ENCODE peak calls at places on chromosomes 2 and 18, in six cellular contexts. S is K562, B is uterus, O is upper lobe of left lung, X is psoas muscle, W is lung. I is an unnamed sample.
A peak's percentile ranks its signal among the peaks of the same experiment; 100 is the strongest.

GRCh38 chr2:150663143-150663542 is 175.7 kb upstream of the RND3 start:
- DNase-seq in S (no peak), B (no peak), O (no peak), X (no peak), W (no peak), I (no peak)

GRCh38 chr2:180385601-180386201 is 378.6 kb upstream of the CWC22 start:
- DNase-seq in S (no peak), B (no peak), O (no peak), X (no peak), W (no peak), I (no peak)

GRCh38 chr18:36572135-36572856 is 256.5 kb downstream of the TPGS2 start:
- DNase-seq in S (no peak), B (no peak), O (no peak), X (no peak), W (no peak), I (no peak)

GRCh38 chr2:60520917-60521539 is 32.4 kb downstream of the BCL11A start:
- DNase-seq in S (no peak), B (no peak), O (peak; percentile 16), X (no peak), W (no peak), I (no peak)

GRCh38 chr2:237509905-237510304 is 22.9 kb downstream of the MLPH start:
- DNase-seq in S (no peak), B (no peak), O (no peak), X (no peak), W (no peak), I (no peak)

GRCh38 chr2:180056367-180057118 is 49.4 kb upstream of the CWC22 start:
- DNase-seq in S (no peak), B (no peak), O (no peak), X (no peak), W (no peak), I (no peak)

GRCh38 chr2:215711484-215712034 is 275.7 kb upstream of the FN1 start:
- DNase-seq in S (no peak), B (no peak), O (no peak), X (no peak), W (no peak), I (no peak)

GRCh38 chr18:25350561-25351201 is 1.3 kb downstream of the ZNF521 start:
- DNase-seq in S (no peak), B (peak; percentile 69), O (peak; percentile 88), X (peak; percentile 75), W (no peak), I (peak; percentile 19)

GRCh38 chr2:224836263-224836662 is 120.1 kb upstream of the CCDC195 start:
- DNase-seq in S (no peak), B (no peak), O (no peak), X (no peak), W (no peak), I (no peak)

GRCh38 chr2:190470256-190470826 is 62.2 kb downstream of the MFSD6 start:
- DNase-seq in S (no peak), B (no peak), O (no peak), X (no peak), W (no peak), I (no peak)

GRCh38 chr2:102251042-102251848 is 60.1 kb upstream of the IL1RL1 start:
- DNase-seq in S (peak; percentile 34), B (peak; percentile 45), O (peak; percentile 92), X (peak; percentile 80), W (peak; percentile 55), I (peak; percentile 59)

GRCh38 chr2:234579231-234579962 is 82.5 kb upstream of the ARL4C start:
- DNase-seq in S (no peak), B (no peak), O (no peak), X (no peak), W (no peak), I (no peak)

GRCh38 chr2:2846379-2847130 is 515.5 kb upstream of the MYT1L start:
- DNase-seq in S (no peak), B (no peak), O (peak; percentile 51), X (peak; percentile 86), W (peak; percentile 33), I (no peak)

GRCh38 chr2:172230301-172230700 is 127.6 kb upstream of the DLX2 start:
- DNase-seq in S (no peak), B (no peak), O (no peak), X (no peak), W (no peak), I (no peak)

GRCh38 chr2:1363367-1363766 is 49.9 kb upstream of the TPO start:
- DNase-seq in S (no peak), B (no peak), O (no peak), X (no peak), W (no peak), I (no peak)

GRCh38 chr2:152171733-152172132 is 3.8 kb downstream of the STAM2 start:
- DNase-seq in S (no peak), B (no peak), O (no peak), X (no peak), W (no peak), I (no peak)

GRCh38 chr2:101850450-101850849 is 141.3 kb upstream of the IL1R2 start:
- DNase-seq in S (no peak), B (no peak), O (no peak), X (no peak), W (no peak), I (no peak)

DNA sequence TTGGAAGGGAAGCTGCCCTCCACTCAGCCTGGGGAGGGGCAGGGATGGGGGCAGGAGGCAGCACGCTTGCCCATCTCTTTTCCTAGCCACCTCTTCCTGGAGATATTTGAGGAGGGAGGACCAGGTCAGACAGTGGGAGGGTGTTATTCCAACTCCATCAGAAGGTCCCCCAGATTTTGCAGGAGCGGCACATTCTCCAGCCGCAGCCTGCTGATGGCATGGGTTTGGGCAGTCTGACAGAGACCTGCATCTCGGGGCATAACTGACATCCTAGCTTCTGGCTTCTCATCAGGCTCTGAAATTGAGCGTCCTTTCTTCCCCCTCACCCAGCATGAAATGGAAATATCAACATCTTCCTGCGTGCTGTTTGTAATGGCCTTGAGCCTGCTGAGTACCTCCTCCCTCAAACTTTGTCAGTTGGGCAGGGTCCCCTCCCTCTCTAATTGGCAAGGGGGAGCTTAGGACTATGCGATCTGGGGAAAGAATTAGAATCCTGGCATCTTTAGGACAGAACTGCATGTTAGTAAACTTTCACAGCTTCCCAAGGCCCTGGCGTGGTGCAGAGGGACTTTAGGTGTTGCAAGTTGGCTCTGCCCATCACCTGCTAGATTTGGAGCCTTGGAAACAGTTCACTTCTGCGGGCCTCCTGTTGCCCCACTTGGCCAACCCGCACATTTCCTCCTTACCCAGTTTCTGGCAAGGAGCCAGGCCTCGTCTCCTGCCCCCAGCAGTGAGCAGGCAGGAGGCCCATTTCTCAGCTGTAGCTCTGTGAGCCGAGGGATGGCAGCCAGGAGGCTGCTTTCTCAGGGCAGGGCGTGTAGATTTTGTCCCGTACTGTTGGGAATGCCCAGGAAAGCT is 2.2 kb downstream of the ITM2C start:
- DNase-seq in S (no peak), B (no peak), O (no peak), X (peak; percentile 64), W (no peak), I (no peak)
- TF ChIP-seq CTCF in S (no peak), B (no peak), O (no peak), X (no peak), W (no peak), I (no peak)

GRCh38 chr2:137654046-137654445 is 310.2 kb upstream of the HNMT start:
- DNase-seq in S (no peak), B (no peak), O (no peak), X (no peak), W (no peak), I (no peak)

GRCh38 chr2:137658433-137658832 is 305.8 kb upstream of the HNMT start:
- DNase-seq in S (no peak), B (no peak), O (no peak), X (no peak), W (no peak), I (no peak)

GRCh38 chr2:137655812-137656211 is 308.5 kb upstream of the HNMT start:
- DNase-seq in S (no peak), B (no peak), O (no peak), X (no peak), W (no peak), I (no peak)

DNA sequence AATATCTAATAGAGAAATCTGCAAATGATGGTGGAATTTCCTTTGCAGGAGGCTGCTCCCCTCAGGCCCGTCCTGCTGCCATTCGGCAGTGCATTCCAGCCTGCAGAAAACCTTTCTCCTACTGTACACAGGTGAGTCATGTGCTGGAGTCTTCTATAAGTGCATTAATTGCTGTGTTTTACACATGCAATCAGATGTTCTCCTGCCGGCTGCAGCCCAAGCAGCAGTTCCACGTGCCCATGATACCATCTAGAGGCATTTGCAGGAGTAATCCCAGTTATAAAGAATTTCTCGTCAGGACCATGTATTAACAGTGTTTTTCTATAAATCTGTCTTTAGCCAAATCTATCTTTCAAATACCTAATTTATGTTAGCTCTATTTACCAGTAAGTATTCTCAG is 304.7 kb upstream of the HNMT start:
- DNase-seq in S (no peak), B (no peak), O (no peak), X (no peak), W (no peak), I (no peak)
- TF ChIP-seq CTCF in S (no peak), B (no peak), O (no peak), X (no peak), W (no peak), I (no peak)

GRCh38 chr2:36352711-36353110 is 2.9 kb upstream of the CRIM1 start:
- DNase-seq in S (no peak), B (no peak), O (no peak), X (no peak), W (no peak), I (no peak)
- TF ChIP-seq CTCF in S (no peak), B (no peak), O (no peak), X (peak; percentile 17), W (no peak), I (no peak)

GRCh38 chr2:35871672-35872071 is 483.9 kb upstream of the CRIM1 start:
- DNase-seq in S (no peak), B (no peak), O (no peak), X (no peak), W (no peak), I (no peak)
- TF ChIP-seq CTCF in S (no peak), B (no peak), O (no peak), X (no peak), W (no peak), I (no peak)

GRCh38 chr2:239157766-239158165 is 243.1 kb downstream of the HDAC4 start:
- DNase-seq in S (peak; percentile 58), B (peak; percentile 33), O (peak; percentile 86), X (peak; percentile 57), W (no peak), I (no peak)
- TF ChIP-seq CTCF in S (no peak), B (no peak), O (no peak), X (no peak), W (no peak), I (no peak)

DNA sequence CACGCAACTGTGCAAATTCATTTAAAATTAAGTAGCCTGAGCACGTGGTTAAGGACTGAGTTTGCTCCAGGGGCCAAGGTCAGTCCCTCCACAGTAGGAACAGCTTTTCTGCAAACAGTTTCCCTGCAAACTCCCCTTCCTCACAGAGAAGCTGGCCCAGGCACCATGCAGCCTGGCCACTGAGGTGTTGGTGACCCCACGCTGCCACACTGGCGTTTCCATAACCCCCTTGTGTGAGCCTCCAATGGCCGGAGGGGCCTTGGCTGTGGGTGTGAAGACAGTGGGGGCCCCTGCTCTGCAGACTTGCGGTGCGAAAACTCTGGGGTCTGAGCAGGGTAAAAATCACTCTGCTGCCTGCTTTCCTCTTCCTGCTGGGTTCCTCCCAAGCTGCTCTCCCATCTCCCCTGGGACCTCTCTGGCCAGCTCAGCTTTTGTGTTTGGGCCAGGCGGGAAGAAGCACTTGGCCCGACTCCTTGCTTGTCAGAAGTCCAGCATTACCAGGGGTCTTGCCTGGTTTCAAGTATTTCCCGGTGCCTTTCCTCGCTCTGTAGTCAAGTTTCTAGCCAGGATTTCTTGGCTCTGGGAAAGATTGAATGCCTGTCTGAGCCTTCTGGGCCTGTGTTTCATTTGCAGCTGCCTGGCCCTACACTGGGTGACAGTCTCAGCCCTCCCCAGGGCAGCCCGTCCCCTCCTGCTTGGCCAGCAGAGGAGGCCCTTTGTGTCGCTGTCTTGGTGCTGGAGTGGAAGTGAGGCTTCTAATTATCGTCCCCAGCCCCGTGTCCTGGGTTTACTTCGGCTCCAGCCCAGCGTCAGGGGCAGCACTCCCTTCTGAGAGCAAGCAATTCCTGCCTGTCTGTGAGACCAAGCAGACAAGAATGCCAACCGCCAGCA is 131.4 kb upstream of the SLC1A4 start:
- DNase-seq in S (no peak), B (peak; percentile 79), O (no peak), X (peak; percentile 80), W (no peak), I (no peak)
- TF ChIP-seq CTCF in S (no peak), B (no peak), O (no peak), X (peak; percentile 9), W (no peak), I (no peak)

I was measured in natural killer cell.